ENCODE peak calls at places on chromosomes 5 and 9, in ten cellular contexts. One of them, this sample, is unnamed.

GRCh38 chr5:155556700-155557099 is 543.1 kb downstream of the KIF4B start:
- DNase-seq in sigmoid colon: no peak
- DNase-seq in GM23338: no peak
- DNase-seq in HL-60: no peak
- DNase-seq in esophagus muscularis mucosa: no peak
- DNase-seq in stomach: no peak
- DNase-seq in GM12891: no peak
- DNase-seq in spleen: no peak
- DNase-seq in GM12892: no peak
- DNase-seq in upper lobe of left lung: no peak
- DNase-seq in this sample: no peak

GRCh38 chr5:160805376-160805775 is 46.6 kb downstream of the ATP10B start:
- DNase-seq in sigmoid colon: no peak
- DNase-seq in spleen: no peak
- DNase-seq in esophagus muscularis mucosa: no peak
- DNase-seq in GM23338: no peak
- DNase-seq in GM12891: no peak
- DNase-seq in HL-60: no peak
- DNase-seq in stomach: no peak
- DNase-seq in upper lobe of left lung: peak
- DNase-seq in GM12892: no peak
- DNase-seq in this sample: no peak

GRCh38 chr5:129094924-129095797 is 612 bp downstream of the ISOC1 start:
- DNase-seq in GM12891: peak
- DNase-seq in esophagus muscularis mucosa: peak
- DNase-seq in GM23338: peak
- DNase-seq in HL-60: peak
- DNase-seq in spleen: peak
- DNase-seq in upper lobe of left lung: peak
- DNase-seq in sigmoid colon: peak
- DNase-seq in stomach: peak
- DNase-seq in GM12892: peak
- DNase-seq in this sample: no peak

GRCh38 chr5:31452314-31452713 is 79.6 kb downstream of the DROSHA start:
- DNase-seq in HL-60: no peak
- DNase-seq in esophagus muscularis mucosa: no peak
- DNase-seq in sigmoid colon: no peak
- DNase-seq in upper lobe of left lung: no peak
- DNase-seq in stomach: no peak
- DNase-seq in GM12892: no peak
- DNase-seq in GM12891: no peak
- DNase-seq in spleen: no peak
- DNase-seq in GM23338: no peak
- DNase-seq in this sample: no peak

GRCh38 chr5:91499943-91500531 is 116.9 kb upstream of the ARRDC3 start:
- DNase-seq in upper lobe of left lung: no peak
- DNase-seq in esophagus muscularis mucosa: no peak
- DNase-seq in HL-60: no peak
- DNase-seq in GM12892: no peak
- DNase-seq in GM12891: no peak
- DNase-seq in sigmoid colon: no peak
- DNase-seq in stomach: no peak
- DNase-seq in spleen: no peak
- DNase-seq in GM23338: peak
- DNase-seq in this sample: peak

GRCh38 chr5:153794327-153794726 is 244.4 kb downstream of the FAM114A2 start:
- DNase-seq in GM12892: no peak
- DNase-seq in upper lobe of left lung: no peak
- DNase-seq in esophagus muscularis mucosa: no peak
- DNase-seq in GM12891: no peak
- DNase-seq in GM23338: no peak
- DNase-seq in sigmoid colon: no peak
- DNase-seq in stomach: no peak
- DNase-seq in HL-60: no peak
- DNase-seq in spleen: no peak
- DNase-seq in this sample: no peak

GRCh38 chr5:156328176-156328575 is 1.2 kb downstream of the SGCD start:
- DNase-seq in upper lobe of left lung: no peak
- DNase-seq in sigmoid colon: no peak
- DNase-seq in GM12891: no peak
- DNase-seq in GM23338: no peak
- DNase-seq in esophagus muscularis mucosa: no peak
- DNase-seq in spleen: no peak
- DNase-seq in stomach: no peak
- DNase-seq in HL-60: no peak
- DNase-seq in GM12892: no peak
- DNase-seq in this sample: no peak

GRCh38 chr9:12903316-12903715 is 128.5 kb downstream of the LURAP1L start:
- DNase-seq in upper lobe of left lung: no peak
- DNase-seq in HL-60: no peak
- DNase-seq in sigmoid colon: no peak
- DNase-seq in stomach: no peak
- DNase-seq in spleen: no peak
- DNase-seq in GM12892: no peak
- DNase-seq in GM12891: no peak
- DNase-seq in GM23338: no peak
- DNase-seq in esophagus muscularis mucosa: no peak
- DNase-seq in this sample: no peak

GRCh38 chr9:93567271-93567959 is 9.0 kb upstream of the PHF2 start:
- DNase-seq in sigmoid colon: peak
- DNase-seq in GM23338: no peak
- DNase-seq in upper lobe of left lung: no peak
- DNase-seq in stomach: no peak
- DNase-seq in esophagus muscularis mucosa: no peak
- DNase-seq in HL-60: no peak
- DNase-seq in GM12891: no peak
- DNase-seq in spleen: peak
- DNase-seq in GM12892: no peak
- DNase-seq in this sample: no peak

GRCh38 chr9:114908796-114909448 is 21.5 kb downstream of the TNFSF8 start:
- DNase-seq in GM12891: no peak
- DNase-seq in GM23338: no peak
- DNase-seq in HL-60: no peak
- DNase-seq in sigmoid colon: no peak
- DNase-seq in spleen: no peak
- DNase-seq in esophagus muscularis mucosa: no peak
- DNase-seq in upper lobe of left lung: no peak
- DNase-seq in stomach: no peak
- DNase-seq in GM12892: no peak
- DNase-seq in this sample: no peak

GRCh38 chr9:5510360-5510931 is at the start of gene PDCD1LG2:
- DNase-seq in GM12891: no peak
- DNase-seq in upper lobe of left lung: no peak
- DNase-seq in spleen: no peak
- DNase-seq in HL-60: no peak
- DNase-seq in esophagus muscularis mucosa: no peak
- DNase-seq in sigmoid colon: no peak
- DNase-seq in GM23338: no peak
- DNase-seq in stomach: no peak
- DNase-seq in GM12892: no peak
- DNase-seq in this sample: no peak

GRCh38 chr5:179261301-179262125 is 83.7 kb downstream of the ADAMTS2 start:
- DNase-seq in GM12891: no peak
- DNase-seq in esophagus muscularis mucosa: no peak
- DNase-seq in GM12892: no peak
- DNase-seq in GM23338: peak
- DNase-seq in spleen: peak
- DNase-seq in stomach: peak
- DNase-seq in HL-60: no peak
- DNase-seq in upper lobe of left lung: peak
- DNase-seq in sigmoid colon: peak
- DNase-seq in this sample: no peak

GRCh38 chr5:21236896-21237830 is 1249.2 kb upstream of the CDH18 start:
- DNase-seq in spleen: no peak
- DNase-seq in esophagus muscularis mucosa: no peak
- DNase-seq in HL-60: no peak
- DNase-seq in upper lobe of left lung: no peak
- DNase-seq in GM12891: no peak
- DNase-seq in stomach: no peak
- DNase-seq in GM23338: no peak
- DNase-seq in GM12892: no peak
- DNase-seq in sigmoid colon: no peak
- DNase-seq in this sample: no peak

GRCh38 chr5:112228672-112229071 is 190.4 kb downstream of the EPB41L4A start:
- DNase-seq in upper lobe of left lung: no peak
- DNase-seq in stomach: peak
- DNase-seq in GM23338: peak
- DNase-seq in GM12892: no peak
- DNase-seq in HL-60: peak
- DNase-seq in GM12891: no peak
- DNase-seq in spleen: no peak
- DNase-seq in esophagus muscularis mucosa: no peak
- DNase-seq in sigmoid colon: peak
- DNase-seq in this sample: no peak

GRCh38 chr9:108743901-108744371 is 111.8 kb downstream of the ACTL7B start:
- DNase-seq in stomach: no peak
- DNase-seq in esophagus muscularis mucosa: no peak
- DNase-seq in GM12892: no peak
- DNase-seq in GM23338: peak
- DNase-seq in HL-60: no peak
- DNase-seq in sigmoid colon: no peak
- DNase-seq in GM12891: no peak
- DNase-seq in spleen: no peak
- DNase-seq in upper lobe of left lung: no peak
- DNase-seq in this sample: no peak

GRCh38 chr9:132669636-132670358 is at the start of gene DDX31:
- DNase-seq in GM12892: peak
- DNase-seq in upper lobe of left lung: peak
- DNase-seq in GM12891: peak
- DNase-seq in HL-60: peak
- DNase-seq in sigmoid colon: peak
- DNase-seq in esophagus muscularis mucosa: peak
- DNase-seq in stomach: peak
- DNase-seq in spleen: peak
- DNase-seq in GM23338: peak
- DNase-seq in this sample: peak
- TF ChIP-seq POLR2AphosphoS5 in GM12892: peak
- TF ChIP-seq POLR2AphosphoS5 in upper lobe of left lung: peak
- TF ChIP-seq POLR2AphosphoS5 in GM12891: peak
- TF ChIP-seq POLR2AphosphoS5 in HL-60: peak
- TF ChIP-seq POLR2AphosphoS5 in sigmoid colon: no peak
- TF ChIP-seq POLR2AphosphoS5 in esophagus muscularis mucosa: peak
- TF ChIP-seq POLR2AphosphoS5 in stomach: peak
- TF ChIP-seq POLR2AphosphoS5 in spleen: peak
- TF ChIP-seq POLR2AphosphoS5 in GM23338: peak
- TF ChIP-seq POLR2AphosphoS5 in this sample: peak

GRCh38 chr5:322942-323879 is 1.7 kb downstream of the AHRR start:
- DNase-seq in upper lobe of left lung: peak
- DNase-seq in sigmoid colon: no peak
- DNase-seq in esophagus muscularis mucosa: no peak
- DNase-seq in GM23338: peak
- DNase-seq in GM12892: no peak
- DNase-seq in GM12891: no peak
- DNase-seq in HL-60: peak
- DNase-seq in spleen: no peak
- DNase-seq in stomach: no peak
- DNase-seq in this sample: no peak

GRCh38 chr5:320524-321232 is 836 bp upstream of the AHRR start:
- DNase-seq in GM23338: peak
- DNase-seq in upper lobe of left lung: peak
- DNase-seq in GM12892: no peak
- DNase-seq in sigmoid colon: no peak
- DNase-seq in HL-60: no peak
- DNase-seq in esophagus muscularis mucosa: no peak
- DNase-seq in GM12891: no peak
- DNase-seq in spleen: no peak
- DNase-seq in stomach: no peak
- DNase-seq in this sample: no peak

GRCh38 chr5:321726-322251 is 275 bp downstream of the AHRR start:
- DNase-seq in esophagus muscularis mucosa: no peak
- DNase-seq in GM12891: no peak
- DNase-seq in GM23338: peak
- DNase-seq in stomach: no peak
- DNase-seq in HL-60: no peak
- DNase-seq in sigmoid colon: no peak
- DNase-seq in upper lobe of left lung: peak
- DNase-seq in spleen: no peak
- DNase-seq in GM12892: no peak
- DNase-seq in this sample: no peak

GRCh38 chr5:322281-322941 is 897 bp downstream of the AHRR start:
- DNase-seq in spleen: no peak
- DNase-seq in GM12892: peak
- DNase-seq in GM12891: no peak
- DNase-seq in HL-60: peak
- DNase-seq in esophagus muscularis mucosa: no peak
- DNase-seq in sigmoid colon: no peak
- DNase-seq in upper lobe of left lung: peak
- DNase-seq in stomach: no peak
- DNase-seq in GM23338: peak
- DNase-seq in this sample: no peak

GRCh38 chr5:321233-321725 is at the start of gene AHRR:
- DNase-seq in GM23338: peak
- DNase-seq in HL-60: peak
- DNase-seq in upper lobe of left lung: peak
- DNase-seq in GM12892: peak
- DNase-seq in sigmoid colon: no peak
- DNase-seq in esophagus muscularis mucosa: no peak
- DNase-seq in spleen: no peak
- DNase-seq in stomach: peak
- DNase-seq in GM12891: peak
- DNase-seq in this sample: no peak
- TF ChIP-seq POLR2AphosphoS5 in GM23338: no peak
- TF ChIP-seq POLR2AphosphoS5 in HL-60: no peak
- TF ChIP-seq POLR2AphosphoS5 in upper lobe of left lung: no peak
- TF ChIP-seq POLR2AphosphoS5 in GM12892: no peak
- TF ChIP-seq POLR2AphosphoS5 in sigmoid colon: no peak
- TF ChIP-seq POLR2AphosphoS5 in esophagus muscularis mucosa: no peak
- TF ChIP-seq POLR2AphosphoS5 in spleen: no peak
- TF ChIP-seq POLR2AphosphoS5 in stomach: no peak
- TF ChIP-seq POLR2AphosphoS5 in GM12891: no peak
- TF ChIP-seq POLR2AphosphoS5 in this sample: no peak

GRCh38 chr5:137145726-137146125 is 353.4 kb downstream of the SPOCK1 start:
- DNase-seq in spleen: no peak
- DNase-seq in GM12891: no peak
- DNase-seq in GM12892: no peak
- DNase-seq in esophagus muscularis mucosa: no peak
- DNase-seq in HL-60: no peak
- DNase-seq in sigmoid colon: no peak
- DNase-seq in GM23338: no peak
- DNase-seq in stomach: no peak
- DNase-seq in upper lobe of left lung: no peak
- DNase-seq in this sample: no peak
- TF ChIP-seq POLR2AphosphoS5 in spleen: no peak
- TF ChIP-seq POLR2AphosphoS5 in GM12891: no peak
- TF ChIP-seq POLR2AphosphoS5 in GM12892: no peak
- TF ChIP-seq POLR2AphosphoS5 in esophagus muscularis mucosa: no peak
- TF ChIP-seq POLR2AphosphoS5 in HL-60: no peak
- TF ChIP-seq POLR2AphosphoS5 in sigmoid colon: no peak
- TF ChIP-seq POLR2AphosphoS5 in GM23338: no peak
- TF ChIP-seq POLR2AphosphoS5 in stomach: no peak
- TF ChIP-seq POLR2AphosphoS5 in upper lobe of left lung: no peak
- TF ChIP-seq POLR2AphosphoS5 in this sample: no peak

DNA sequence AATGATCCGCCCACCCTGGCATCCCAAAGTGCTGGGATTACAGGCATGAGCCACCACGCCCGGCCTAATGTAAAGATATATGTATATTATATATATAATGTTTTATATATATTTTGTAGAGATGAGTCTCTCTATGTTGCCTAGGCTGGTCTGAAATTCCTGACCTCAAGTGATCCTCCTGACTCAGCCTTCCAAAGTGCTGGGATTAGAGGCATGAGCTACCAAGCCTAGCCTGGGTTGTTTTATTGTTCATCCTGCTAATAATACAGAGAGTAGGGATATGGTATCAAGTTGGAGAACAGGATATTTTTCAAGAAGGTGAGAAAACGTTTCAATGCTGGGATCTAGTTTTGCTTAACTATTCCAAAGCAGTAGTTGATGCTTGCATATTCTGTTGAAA is 2.9 kb downstream of the SEC24A start:
- DNase-seq in sigmoid colon: no peak
- DNase-seq in esophagus muscularis mucosa: no peak
- DNase-seq in spleen: no peak
- DNase-seq in GM12891: no peak
- DNase-seq in GM23338: no peak
- DNase-seq in stomach: no peak
- DNase-seq in upper lobe of left lung: no peak
- DNase-seq in GM12892: no peak
- DNase-seq in HL-60: no peak
- DNase-seq in this sample: no peak
- TF ChIP-seq POLR2AphosphoS5 in sigmoid colon: no peak
- TF ChIP-seq POLR2AphosphoS5 in esophagus muscularis mucosa: no peak
- TF ChIP-seq POLR2AphosphoS5 in spleen: no peak
- TF ChIP-seq POLR2AphosphoS5 in GM12891: no peak
- TF ChIP-seq POLR2AphosphoS5 in GM23338: no peak
- TF ChIP-seq POLR2AphosphoS5 in stomach: no peak
- TF ChIP-seq POLR2AphosphoS5 in upper lobe of left lung: no peak
- TF ChIP-seq POLR2AphosphoS5 in GM12892: no peak
- TF ChIP-seq POLR2AphosphoS5 in HL-60: no peak
- TF ChIP-seq POLR2AphosphoS5 in this sample: no peak